ENCODE peak calls at places on chromosomes 1 and 21, in four cellular contexts. J is thyroid gland, U is esophagus squamous epithelium, K is IMR-90. T is an unnamed sample.
A peak's percentile ranks its signal among the peaks of the same experiment; 100 is the strongest.

GRCh38 chr1:16155537-16156410 is at the start of gene EPHA2:
- DNase-seq in U (peak; percentile 29), J (peak; percentile 99), K (peak; percentile 86), T (peak; percentile 96)

GRCh38 chr1:178273707-178274410 is 180.0 kb downstream of the RASAL2 start:
- DNase-seq in K (peak; percentile 52), U (no peak), J (no peak), T (no peak)

GRCh38 chr1:239608469-239608868 is 222.1 kb downstream of the CHRM3 start:
- DNase-seq in J (no peak), K (no peak), U (no peak), T (no peak)

GRCh38 chr1:51768971-51769601 is 109.4 kb downstream of the NRDC start:
- DNase-seq in U (no peak), J (peak; percentile 22), K (peak; percentile 80), T (peak; percentile 46)

GRCh38 chr1:34645919-34646318 is 108.9 kb upstream of the GJB5 start:
- DNase-seq in U (no peak), J (no peak), K (no peak), T (no peak)

GRCh38 chr1:57843760-57844159 is 419.9 kb upstream of the DAB1 start:
- DNase-seq in J (no peak), U (no peak), K (no peak), T (no peak)

GRCh38 chr21:16308269-16308668 is 578.5 kb downstream of the USP25 start:
- DNase-seq in J (no peak), K (peak; percentile 15), U (no peak), T (no peak)

GRCh38 chr1:170580636-170581035 is 48.7 kb downstream of the GORAB start:
- DNase-seq in U (no peak), J (no peak), K (no peak), T (no peak)

GRCh38 chr1:243642936-243643335 is 207.1 kb downstream of the AKT3 start:
- DNase-seq in U (no peak), J (no peak), K (peak; percentile 78), T (no peak)

GRCh38 chr1:30659702-30660101 is 63.7 kb downstream of the MATN1 start:
- DNase-seq in U (no peak), K (no peak), J (no peak), T (no peak)

GRCh38 chr1:109132980-109133379 is 19.1 kb downstream of the ELAPOR1 start:
- DNase-seq in K (no peak), J (no peak), U (no peak), T (no peak)

GRCh38 chr21:37164742-37165141 is 91.7 kb downstream of the TTC3 start:
- DNase-seq in J (no peak), K (no peak), U (no peak), T (no peak)

GRCh38 chr1:68232354-68233148 is at the start of gene WLS:
- DNase-seq in K (peak; percentile 80), U (no peak), J (peak; percentile 79), T (peak; percentile 80)

GRCh38 chr1:235077571-235078479 is 50.8 kb downstream of the TOMM20 start:
- DNase-seq in U (no peak), J (no peak), K (peak; percentile 50), T (no peak)

GRCh38 chr1:234938114-234938513 is 190.5 kb downstream of the TOMM20 start:
- DNase-seq in K (no peak), J (no peak), U (no peak), T (no peak)

GRCh38 chr1:32817815-32818786 is 648 bp downstream of the S100PBP start:
- DNase-seq in J (peak; percentile 96), K (peak; percentile 39), U (peak; percentile 51), T (peak; percentile 74)

GRCh38 chr1:154819628-154820590 is 50.2 kb downstream of the KCNN3 start:
- DNase-seq in U (no peak), J (no peak), K (no peak), T (peak; percentile 55)

GRCh38 chr1:36729716-36730510 is 247.2 kb upstream of the CSF3R start:
- DNase-seq in K (no peak), U (no peak), J (no peak), T (no peak)
- H3K4me3 ChIP-seq in K (no peak overlapping the region), U (no peak overlapping the region), J (no peak overlapping the region), T (no peak overlapping the region)

DNA sequence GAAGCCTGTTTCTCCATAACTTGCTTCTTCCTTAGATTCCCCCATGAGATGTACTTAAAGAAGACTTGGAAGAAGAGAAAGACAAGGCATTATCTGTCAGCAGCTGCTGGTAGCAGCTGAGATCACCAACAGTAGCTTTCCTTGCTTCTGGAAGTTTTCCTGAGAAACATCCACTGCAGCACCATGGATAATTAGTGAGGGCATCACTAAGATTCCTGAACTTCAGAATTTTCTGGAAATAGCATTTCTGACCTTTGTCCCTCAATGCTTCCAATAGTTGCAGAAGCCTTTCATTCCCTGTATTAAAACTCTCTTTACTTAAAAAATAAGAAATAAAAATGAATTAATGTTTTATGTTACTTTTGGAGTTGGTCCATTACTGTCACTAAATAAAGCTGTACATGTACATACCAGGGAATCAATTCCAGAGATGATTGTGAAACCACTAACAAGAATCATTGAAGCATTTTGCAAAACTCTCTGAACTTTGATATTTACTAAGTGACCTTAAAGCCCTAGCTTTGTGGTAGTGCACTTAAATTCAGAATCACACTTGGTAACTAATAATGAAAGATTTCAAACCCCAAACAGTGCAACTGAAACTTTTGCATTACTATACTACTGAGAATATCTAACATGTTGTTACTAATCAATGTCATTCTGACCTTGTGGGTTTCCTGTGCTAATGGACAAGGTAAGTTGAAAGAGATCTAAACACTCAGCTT is at the start of gene CFHR4:
- DNase-seq in K (no peak), J (no peak), U (no peak), T (no peak)
- TF ChIP-seq POLR2A in K (no peak), J (no peak), U (no peak), T (no peak)

DNA sequence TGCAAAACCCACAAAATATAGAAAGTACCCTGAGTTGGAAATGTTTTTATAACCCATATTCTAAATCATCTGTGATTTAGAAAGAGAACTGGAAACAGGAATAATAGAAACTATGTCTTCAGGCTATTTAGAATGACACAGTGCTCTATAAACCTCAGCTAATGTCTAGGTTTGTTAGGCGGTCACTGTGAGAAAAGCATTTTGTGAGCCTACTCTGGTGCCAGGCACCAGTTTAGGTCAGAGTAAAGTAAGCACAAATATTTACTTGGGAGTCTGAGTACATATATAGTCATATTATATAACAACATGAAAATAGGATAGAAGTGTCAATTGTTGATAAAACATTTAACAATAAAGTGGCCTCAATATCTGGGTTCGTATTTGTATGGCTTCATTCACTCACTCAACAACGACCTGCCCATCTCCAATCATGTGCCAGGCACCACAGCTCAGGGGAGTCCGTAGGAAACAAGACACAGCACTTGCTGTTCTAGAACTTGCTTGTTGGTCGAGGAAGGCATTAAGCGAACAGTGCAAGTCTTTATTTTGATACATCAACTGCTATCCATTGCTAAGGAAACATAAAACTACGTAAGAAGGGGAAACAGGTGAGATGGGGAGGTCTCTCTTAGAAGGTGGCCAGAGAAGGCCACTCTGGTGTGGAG is 37.2 kb downstream of the GNB1 start:
- DNase-seq in U (no peak), K (no peak), J (no peak), T (no peak)
- H3K27ac ChIP-seq in U (no peak overlapping the region), K (no peak overlapping the region), J (no peak overlapping the region), T (no peak overlapping the region)

GRCh38 chr1:220473440-220473839 is 54.5 kb upstream of the MARK1 start:
- DNase-seq in J (no peak), K (no peak), U (no peak), T (no peak)
- H3K4me3 ChIP-seq in J (no peak overlapping the region), K (no peak overlapping the region), U (no peak overlapping the region), T (no peak overlapping the region)

GRCh38 chr1:76073471-76073870 is 1.1 kb upstream of the ST6GALNAC3 start:
- DNase-seq in U (no peak), K (peak; percentile 84), J (no peak), T (no peak)

GRCh38 chr1:76075188-76075489 is 593 bp downstream of the ST6GALNAC3 start:
- DNase-seq in K (no peak), J (no peak), U (no peak), T (no peak)

GRCh38 chr1:76075877-76076276 is 1.3 kb downstream of the ST6GALNAC3 start:
- DNase-seq in K (peak; percentile 9), J (no peak), U (no peak), T (no peak)

GRCh38 chr1:76070538-76070937 is 4.0 kb upstream of the ST6GALNAC3 start:
- DNase-seq in J (no peak), K (peak; percentile 26), U (no peak), T (no peak)

GRCh38 chr1:76074321-76075187 is at the start of gene ST6GALNAC3:
- DNase-seq in J (peak; percentile 83), U (no peak), K (peak; percentile 47), T (peak; percentile 84)
- TF ChIP-seq POLR2A in J (no peak), U (no peak), K (no peak), T (peak; percentile 38)

T was measured in body of pancreas.